ENCODE peak calls at places on chromosomes 5 and 9, in four cellular contexts. M is tibial artery, F is AG09309, X is fibroblast of lung. N is an unnamed sample.

GRCh38 chr9:82456621-82457020 is 468.0 kb downstream of the SPATA31D1 start:
- DNase-seq in X (peak; percentile 72), M (no peak), F (peak; percentile 21), N (no peak)

GRCh38 chr9:115941561-115942315 is 211.9 kb upstream of the PAPPA start:
- DNase-seq in X (peak; percentile 41), M (no peak), F (no peak), N (no peak)

GRCh38 chr5:76819851-76820280 is 1.0 kb downstream of the F2RL1 start:
- DNase-seq in X (peak; percentile 18), F (no peak), M (peak; percentile 22), N (no peak)

GRCh38 chr9:122477346-122477745 is 380 bp downstream of the OR1J1 start:
- DNase-seq in F (no peak), M (no peak), X (no peak), N (no peak)

GRCh38 chr5:154779105-154779504 is 23.9 kb downstream of the LARP1 start:
- DNase-seq in F (peak; percentile 61), M (peak; percentile 35), X (peak; percentile 91), N (peak; percentile 49)

GRCh38 chr5:36374275-36374862 is 72.7 kb upstream of the RANBP3L start:
- DNase-seq in X (peak; percentile 96), F (peak; percentile 74), M (no peak), N (peak; percentile 91)

GRCh38 chr5:1836176-1836890 is 35.1 kb downstream of the NDUFS6 start:
- DNase-seq in X (no peak), M (no peak), F (no peak), N (no peak)

GRCh38 chr5:138264183-138264582 is 10.2 kb downstream of the GFRA3 start:
- DNase-seq in M (no peak), F (no peak), X (no peak), N (no peak)

GRCh38 chr9:126114850-126115460 is 211.7 kb upstream of the MVB12B start:
- DNase-seq in F (no peak), M (no peak), X (no peak), N (no peak)

GRCh38 chr9:69192214-69192613 is 18.1 kb downstream of the TJP2 start:
- DNase-seq in F (no peak), X (no peak), M (no peak), N (no peak)

GRCh38 chr9:1267581-1267980 is 217.4 kb downstream of the DMRT2 start:
- DNase-seq in M (no peak), F (no peak), X (no peak), N (no peak)

GRCh38 chr9:136624184-136624951 is 38.3 kb upstream of the EGFL7 start:
- DNase-seq in F (no peak), M (no peak), X (no peak), N (no peak)

GRCh38 chr5:89449392-89450148 is 566.6 kb upstream of the MEF2C start:
- DNase-seq in X (no peak), M (no peak), F (no peak), N (no peak)

GRCh38 chr9:32136700-32137339 is 247.6 kb upstream of the ACO1 start:
- DNase-seq in M (no peak), F (no peak), X (no peak), N (no peak)

GRCh38 chr9:80881350-80881749 is 808.0 kb downstream of the TLE1 start:
- DNase-seq in F (no peak), X (no peak), M (no peak), N (no peak)

GRCh38 chr5:111548992-111549649 is 36.8 kb upstream of the STARD4 start:
- DNase-seq in F (no peak), X (peak; percentile 69), M (no peak), N (no peak)

GRCh38 chr5:172854451-172854871 is 20.4 kb downstream of the ERGIC1 start:
- DNase-seq in M (peak; percentile 88), X (no peak), F (no peak), N (no peak)

GRCh38 chr9:99050924-99051323 is 54.0 kb upstream of the TGFBR1 start:
- DNase-seq in X (peak; percentile 48), F (no peak), M (no peak), N (no peak)

GRCh38 chr9:107485451-107486043 is 4.0 kb downstream of the KLF4 start:
- DNase-seq in F (no peak), M (no peak), X (peak; percentile 14), N (no peak)

GRCh38 chr5:1594336-1595106 is 70.8 kb upstream of the LPCAT1 start:
- DNase-seq in M (peak; percentile 34), X (no peak), F (no peak), N (no peak)

DNA sequence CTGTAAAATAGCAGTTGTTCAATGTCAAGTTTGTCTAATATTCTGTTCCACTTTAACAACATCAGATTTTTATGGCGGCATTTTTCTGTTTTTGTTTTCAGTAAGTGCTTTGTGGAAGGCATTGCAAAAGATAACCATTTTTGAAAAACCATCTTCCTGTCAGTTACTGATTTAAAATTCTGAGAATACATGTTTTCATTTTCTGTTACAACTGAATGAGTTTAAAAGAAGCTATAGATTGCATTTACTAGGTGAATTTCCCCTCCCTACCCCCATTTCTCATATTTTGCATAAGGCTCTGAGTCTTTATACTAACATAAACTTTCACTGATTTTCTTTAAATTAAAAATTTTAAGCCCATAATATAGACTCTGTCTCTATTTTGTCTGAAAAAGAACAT is 4.6 kb upstream of the ERAP2 start:
- DNase-seq in M (no peak), X (no peak), F (no peak), N (no peak)
- H3K4me3 ChIP-seq in M (no peak overlapping the region), X (no peak overlapping the region), F (no peak overlapping the region), N (no peak overlapping the region)

GRCh38 chr5:114700823-114701222 is 339.0 kb downstream of the KCNN2 start:
- DNase-seq in F (no peak), M (no peak), X (no peak), N (no peak)
- H3K4me3 ChIP-seq in F (no peak overlapping the region), M (no peak overlapping the region), X (no peak overlapping the region), N (no peak overlapping the region)

GRCh38 chr9:34176089-34176488 is 2.8 kb upstream of the UBAP1 start:
- DNase-seq in F (no peak), M (no peak), X (no peak), N (no peak)
- H3K4me3 ChIP-seq in F (no peak overlapping the region), M (no peak overlapping the region), X (no peak overlapping the region), N (no peak overlapping the region)

GRCh38 chr5:134131578-134132350 is 17.3 kb downstream of the TCF7 start:
- DNase-seq in F (no peak), M (no peak), X (no peak), N (no peak)
- H3K4me3 ChIP-seq in F (no peak overlapping the region), M (no peak overlapping the region), X (no peak overlapping the region), N (no peak overlapping the region)

DNA sequence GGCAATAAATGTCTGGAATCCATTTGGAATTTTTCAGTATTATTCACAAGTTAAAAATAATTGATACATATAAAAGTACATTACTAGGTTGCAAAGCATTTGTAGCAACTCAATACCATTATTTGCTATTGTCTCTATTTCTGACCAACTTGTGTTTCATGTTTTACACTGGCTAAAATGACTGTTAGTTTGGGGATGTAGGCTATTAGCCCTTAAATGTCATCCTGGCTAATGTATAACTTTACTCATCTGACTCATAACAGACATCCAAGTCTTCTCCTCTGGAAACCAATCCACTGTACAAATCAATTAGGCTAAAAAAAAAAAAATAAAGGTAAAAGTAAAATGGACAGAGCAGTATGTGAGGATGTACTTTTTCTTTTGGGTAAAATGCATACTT is 20.7 kb downstream of the MEGF9 start:
- DNase-seq in F (no peak), X (peak; percentile 45), M (no peak), N (no peak)
- H3K4me3 ChIP-seq in F (no peak overlapping the region), X (no peak overlapping the region), M (no peak overlapping the region), N (no peak overlapping the region)

GRCh38 chr9:93028448-93029006 is 30.0 kb upstream of the SUSD3 start:
- DNase-seq in X (no peak), F (no peak), M (no peak), N (no peak)
- H3K4me3 ChIP-seq in X (no peak overlapping the region), F (no peak overlapping the region), M (no peak overlapping the region), N (no peak overlapping the region)